ENCODE peak calls at places on chromosomes 13 and 19, in eight cellular contexts. W is glomerular endothelial cell; U is stimulated activated naive CD4-positive, alpha-beta T cell; V is glutamatergic neuron; L is fibroblast of lung; J is foreskin melanocyte; K is GM23338; T is choroid plexus epithelial cell. F is an unnamed sample.
A peak's percentile ranks its signal among the peaks of the same experiment; 100 is the strongest.

GRCh38 chr13:21849323-21849722 is 178.4 kb downstream of the FGF9 start:
- DNase-seq in W (no peak), U (no peak), V (no peak), L (no peak), J (no peak), K (peak; percentile 79), T (peak; percentile 0), F (no peak)

GRCh38 chr13:96781141-96781540 is 213.1 kb downstream of the OXGR1 start:
- DNase-seq in W (no peak), U (no peak), V (no peak), L (peak; percentile 11), J (no peak), K (no peak), T (no peak), F (no peak)

GRCh38 chr13:103299079-103299478 is 232.9 kb upstream of the SLC10A2 start:
- DNase-seq in W (no peak), U (no peak), V (no peak), L (no peak), J (no peak), K (peak; percentile 84), T (no peak), F (peak; percentile 26)

GRCh38 chr19:14003279-14004051 is 2.7 kb downstream of the RFX1 start:
- DNase-seq in W (no peak), U (no peak), V (no peak), L (no peak), J (peak; percentile 21), K (no peak), T (no peak), F (no peak)

GRCh38 chr19:10535613-10536012 is 8.1 kb upstream of the ATG4D start:
- DNase-seq in W (no peak), U (no peak), V (no peak), L (peak; percentile 37), J (no peak), K (no peak), T (no peak), F (no peak)

GRCh38 chr13:114157869-114158495 is 21.1 kb upstream of the CFAP97D2 start:
- DNase-seq in W (no peak), U (no peak), V (no peak), L (no peak), J (no peak), K (no peak), T (no peak), F (no peak)

GRCh38 chr19:15137777-15138176 is 30.6 kb downstream of the SYDE1 start:
- DNase-seq in W (no peak), U (no peak), V (no peak), L (peak; percentile 19), J (no peak), K (no peak), T (no peak), F (no peak)

GRCh38 chr19:39195755-39196154 is 1.0 kb upstream of the NCCRP1 start:
- DNase-seq in W (no peak), U (no peak), V (no peak), L (no peak), J (no peak), K (no peak), T (no peak), F (peak; percentile 25)

GRCh38 chr13:78610381-78610883 is 7.1 kb upstream of the POU4F1 start:
- DNase-seq in W (no peak), U (no peak), V (no peak), L (peak; percentile 4), J (no peak), K (no peak), T (peak; percentile 44), F (no peak)

GRCh38 chr13:106536244-106537034 is 977 bp upstream of the EFNB2 start:
- DNase-seq in W (no peak), U (peak; percentile 77), V (peak; percentile 97), L (peak; percentile 80), J (peak; percentile 71), K (peak; percentile 96), T (peak; percentile 94), F (peak; percentile 85)

GRCh38 chr19:48637948-48638830 is 1.0 kb upstream of the DBP start:
- DNase-seq in W (no peak), U (peak; percentile 88), V (peak; percentile 73), L (peak; percentile 96), J (peak; percentile 86), K (peak; percentile 96), T (peak; percentile 99), F (peak; percentile 83)

GRCh38 chr13:110067355-110068175 is 239.4 kb downstream of the COL4A1 start:
- DNase-seq in W (no peak), U (no peak), V (no peak), L (peak; percentile 15), J (no peak), K (no peak), T (peak; percentile 52), F (no peak)